ENCODE peak calls at places on chromosomes 13 and 19, in five cellular contexts. One of them, this sample, is unnamed.
A peak's percentile ranks its signal among the peaks of the same experiment; 100 is the strongest.

GRCh38 chr19:12828494-12828893 is 5.9 kb downstream of the RTBDN start:
- DNase-seq in activated naive CD4-positive, alpha-beta T cell: no peak
- DNase-seq in choroid plexus epithelial cell: no peak
- DNase-seq in Peyer's patch: peak; percentile 76
- DNase-seq in SK-MEL-5: peak; percentile 62
- DNase-seq in this sample: no peak

GRCh38 chr19:38409631-38410133 is 6.8 kb downstream of the FAM98C start:
- DNase-seq in activated naive CD4-positive, alpha-beta T cell: no peak
- DNase-seq in choroid plexus epithelial cell: peak; percentile 64
- DNase-seq in Peyer's patch: no peak
- DNase-seq in SK-MEL-5: no peak
- DNase-seq in this sample: no peak

GRCh38 chr13:23707674-23708073 is 137.5 kb downstream of the TNFRSF19 start:
- DNase-seq in activated naive CD4-positive, alpha-beta T cell: no peak
- DNase-seq in choroid plexus epithelial cell: peak; percentile 76
- DNase-seq in Peyer's patch: no peak
- DNase-seq in SK-MEL-5: peak; percentile 59
- DNase-seq in this sample: no peak

GRCh38 chr19:48342841-48343540 is 17.6 kb downstream of the EMP3 start:
- DNase-seq in activated naive CD4-positive, alpha-beta T cell: no peak
- DNase-seq in choroid plexus epithelial cell: peak; percentile 84
- DNase-seq in Peyer's patch: no peak
- DNase-seq in SK-MEL-5: no peak
- DNase-seq in this sample: no peak

GRCh38 chr19:28396259-28396940 is 816.6 kb downstream of the UQCRFS1 start:
- DNase-seq in activated naive CD4-positive, alpha-beta T cell: no peak
- DNase-seq in choroid plexus epithelial cell: no peak
- DNase-seq in Peyer's patch: no peak
- DNase-seq in SK-MEL-5: peak; percentile 33
- DNase-seq in this sample: no peak

GRCh38 chr19:49475995-49476880 is 2.2 kb downstream of the FLT3LG start:
- DNase-seq in activated naive CD4-positive, alpha-beta T cell: peak; percentile 32
- DNase-seq in choroid plexus epithelial cell: peak; percentile 60
- DNase-seq in Peyer's patch: peak; percentile 75
- DNase-seq in SK-MEL-5: peak; percentile 77
- DNase-seq in this sample: no peak

GRCh38 chr19:1466461-1467227 is 12.4 kb downstream of the C19orf25 start:
- DNase-seq in activated naive CD4-positive, alpha-beta T cell: no peak
- DNase-seq in choroid plexus epithelial cell: no peak
- DNase-seq in Peyer's patch: no peak
- DNase-seq in SK-MEL-5: no peak
- DNase-seq in this sample: no peak

GRCh38 chr13:75165543-75166230 is 316.3 kb downstream of the TBC1D4 start:
- DNase-seq in activated naive CD4-positive, alpha-beta T cell: no peak
- DNase-seq in choroid plexus epithelial cell: no peak
- DNase-seq in Peyer's patch: no peak
- DNase-seq in SK-MEL-5: no peak
- DNase-seq in this sample: no peak

GRCh38 chr19:38082256-38083118 is 141.5 kb downstream of the DPF1 start:
- DNase-seq in activated naive CD4-positive, alpha-beta T cell: no peak
- DNase-seq in choroid plexus epithelial cell: no peak
- DNase-seq in Peyer's patch: no peak
- DNase-seq in SK-MEL-5: no peak
- DNase-seq in this sample: no peak

GRCh38 chr19:55082023-55082851 is 6.6 kb downstream of the EPS8L1 start:
- DNase-seq in activated naive CD4-positive, alpha-beta T cell: no peak
- DNase-seq in choroid plexus epithelial cell: peak; percentile 68
- DNase-seq in Peyer's patch: no peak
- DNase-seq in SK-MEL-5: peak; percentile 69
- DNase-seq in this sample: no peak

GRCh38 chr13:38473305-38473704 is 123.7 kb downstream of the UFM1 start:
- DNase-seq in activated naive CD4-positive, alpha-beta T cell: no peak
- DNase-seq in choroid plexus epithelial cell: no peak
- DNase-seq in Peyer's patch: no peak
- DNase-seq in SK-MEL-5: no peak
- DNase-seq in this sample: no peak

GRCh38 chr13:112053744-112054615 is 13.0 kb upstream of the SOX1 start:
- DNase-seq in activated naive CD4-positive, alpha-beta T cell: no peak
- DNase-seq in choroid plexus epithelial cell: no peak
- DNase-seq in Peyer's patch: no peak
- DNase-seq in SK-MEL-5: no peak
- DNase-seq in this sample: no peak